ENCODE peak calls at places on chromosomes 3 and 15, in four cellular contexts. E is cardiac muscle cell, J is HL-60, W is heart right ventricle. U is an unnamed sample.
A peak's percentile ranks its signal among the peaks of the same experiment; 100 is the strongest.

GRCh38 chr15:99427668-99428361 is 138.0 kb upstream of the MEF2A start:
- DNase-seq in E (no peak), W (no peak), J (no peak), U (no peak)

GRCh38 chr3:158395421-158395820 is 175.6 kb upstream of the MLF1 start:
- DNase-seq in J (no peak), E (peak; percentile 3), W (no peak), U (no peak)

GRCh38 chr3:160707187-160707789 is 30.3 kb downstream of the ARL14 start:
- DNase-seq in W (no peak), E (peak; percentile 73), J (no peak), U (peak; percentile 71)

GRCh38 chr3:179098388-179099077 is 26.9 kb upstream of the ZMAT3 start:
- DNase-seq in J (no peak), W (no peak), E (peak; percentile 46), U (no peak)

GRCh38 chr15:36577082-36577481 is 2.3 kb upstream of the CDIN1 start:
- DNase-seq in W (no peak), E (no peak), J (no peak), U (no peak)

GRCh38 chr15:47431501-47431900 is 285.8 kb upstream of the SEMA6D start:
- DNase-seq in E (peak; percentile 82), W (no peak), J (no peak), U (no peak)

GRCh38 chr3:57756528-57757401 is 656 bp downstream of the SLMAP start:
- DNase-seq in W (peak; percentile 42), J (no peak), E (peak; percentile 58), U (peak; percentile 39)

GRCh38 chr3:51750878-51751277 is 28.2 kb downstream of the IQCF6 start:
- DNase-seq in W (no peak), E (no peak), J (no peak), U (no peak)

GRCh38 chr15:73582961-73583360 is 50.2 kb downstream of the NPTN start:
- DNase-seq in E (no peak), W (no peak), J (no peak), U (no peak)

GRCh38 chr3:149706905-149707304 is 45.4 kb downstream of the COMMD2 start:
- DNase-seq in J (no peak), E (peak; percentile 54), W (no peak), U (no peak)

GRCh38 chr3:141115752-141116541 is 64.8 kb downstream of the SPSB4 start:
- DNase-seq in W (no peak), J (no peak), E (no peak), U (no peak)

GRCh38 chr15:91124155-91124554 is 24.1 kb downstream of the SV2B start:
- DNase-seq in E (no peak), J (no peak), W (no peak), U (no peak)

GRCh38 chr3:72080800-72081199 is 295.9 kb upstream of the PROK2 start:
- DNase-seq in E (no peak), W (no peak), J (no peak), U (no peak)

GRCh38 chr3:62300617-62301016 is 72.7 kb downstream of the FEZF2 start:
- DNase-seq in W (no peak), E (no peak), J (no peak), U (no peak)

GRCh38 chr3:40258555-40258954 is 51.0 kb upstream of the EIF1B start:
- DNase-seq in E (peak; percentile 37), J (peak; percentile 36), W (no peak), U (no peak)

GRCh38 chr15:60591491-60592385 is 112.8 kb upstream of the ICE2 start:
- DNase-seq in E (peak; percentile 16), J (no peak), W (peak; percentile 60), U (peak; percentile 43)

GRCh38 chr15:73751896-73752816 is 995 bp downstream of the INSYN1 start:
- DNase-seq in E (no peak), J (no peak), W (no peak), U (no peak)

GRCh38 chr3:163490119-163490518 is 1588.2 kb downstream of the SI start:
- DNase-seq in J (peak; percentile 13), E (peak; percentile 32), W (no peak), U (peak; percentile 94)

GRCh38 chr3:155131104-155131503 is 51.0 kb downstream of the MME start:
- DNase-seq in W (no peak), E (peak; percentile 67), J (no peak), U (no peak)

GRCh38 chr3:116176974-116177555 is 268.2 kb downstream of the LSAMP start:
- DNase-seq in E (no peak), J (no peak), W (no peak), U (no peak)

GRCh38 chr15:61119556-61119955 is 109.5 kb downstream of the RORA start:
- DNase-seq in E (no peak), W (no peak), J (no peak), U (no peak)

GRCh38 chr3:195762611-195763247 is 42.0 kb downstream of the MUC20 start:
- DNase-seq in J (no peak), E (no peak), W (no peak), U (peak; percentile 2)

GRCh38 chr3:25533365-25533764 is 105.3 kb downstream of the RARB start:
- DNase-seq in W (no peak), E (no peak), J (no peak), U (no peak)

GRCh38 chr3:149409351-149409750 is 31.9 kb upstream of the TM4SF1 start:
- DNase-seq in W (no peak), E (no peak), J (no peak), U (no peak)

GRCh38 chr15:90099868-90100854 is 2.1 kb downstream of the IDH2 start:
- DNase-seq in E (peak; percentile 57), J (peak; percentile 56), W (no peak), U (peak; percentile 92)

GRCh38 chr15:74317820-74318375 is 49.5 kb downstream of the CYP11A1 start:
- DNase-seq in W (peak; percentile 87), E (peak; percentile 96), J (no peak), U (no peak)

GRCh38 chr3:103295974-103296570 is 861.3 kb downstream of the ZPLD1 start:
- DNase-seq in W (no peak), J (no peak), E (peak; percentile 1), U (peak; percentile 39)

GRCh38 chr15:98958918-98959639 is 48.5 kb downstream of the PGPEP1L start:
- DNase-seq in J (no peak), W (no peak), E (no peak), U (no peak)

GRCh38 chr15:47675735-47676134 is 41.6 kb upstream of the SEMA6D start:
- DNase-seq in E (no peak), W (no peak), J (no peak), U (no peak)

GRCh38 chr15:94412979-94413741 is 181.8 kb downstream of the MCTP2 start:
- DNase-seq in W (no peak), J (no peak), E (peak; percentile 38), U (no peak)

GRCh38 chr3:114615535-114616064 is 321.8 kb downstream of the TIGIT start:
- DNase-seq in J (no peak), E (no peak), W (no peak), U (no peak)

GRCh38 chr15:68032672-68033071 is 21.4 kb upstream of the PIAS1 start:
- DNase-seq in E (no peak), W (no peak), J (no peak), U (no peak)

DNA sequence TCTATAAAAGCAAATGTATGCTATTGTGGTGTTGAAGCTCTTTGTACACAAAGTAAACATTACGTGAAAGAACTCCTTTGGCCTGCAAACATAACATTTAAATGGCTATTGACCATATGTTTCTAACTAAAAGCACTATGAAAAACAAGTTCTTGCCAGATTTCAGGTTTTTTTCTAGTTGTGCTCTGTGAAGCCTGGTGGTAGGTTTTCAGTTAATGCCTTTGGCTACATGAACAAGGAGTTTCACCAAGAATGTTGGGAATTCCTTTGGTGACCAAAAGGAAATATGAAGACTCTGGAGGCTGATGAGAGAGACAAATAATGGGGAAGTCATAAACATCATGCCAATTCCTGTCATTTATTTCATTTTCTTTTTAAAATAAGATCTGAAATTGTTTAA is 66.0 kb downstream of the RBMS3 start:
- DNase-seq in J (no peak), E (peak; percentile 58), W (no peak), U (no peak)
- H3K27ac ChIP-seq in J (no peak overlapping the region), E (no peak overlapping the region), W (no peak overlapping the region), U (no peak overlapping the region)

DNA sequence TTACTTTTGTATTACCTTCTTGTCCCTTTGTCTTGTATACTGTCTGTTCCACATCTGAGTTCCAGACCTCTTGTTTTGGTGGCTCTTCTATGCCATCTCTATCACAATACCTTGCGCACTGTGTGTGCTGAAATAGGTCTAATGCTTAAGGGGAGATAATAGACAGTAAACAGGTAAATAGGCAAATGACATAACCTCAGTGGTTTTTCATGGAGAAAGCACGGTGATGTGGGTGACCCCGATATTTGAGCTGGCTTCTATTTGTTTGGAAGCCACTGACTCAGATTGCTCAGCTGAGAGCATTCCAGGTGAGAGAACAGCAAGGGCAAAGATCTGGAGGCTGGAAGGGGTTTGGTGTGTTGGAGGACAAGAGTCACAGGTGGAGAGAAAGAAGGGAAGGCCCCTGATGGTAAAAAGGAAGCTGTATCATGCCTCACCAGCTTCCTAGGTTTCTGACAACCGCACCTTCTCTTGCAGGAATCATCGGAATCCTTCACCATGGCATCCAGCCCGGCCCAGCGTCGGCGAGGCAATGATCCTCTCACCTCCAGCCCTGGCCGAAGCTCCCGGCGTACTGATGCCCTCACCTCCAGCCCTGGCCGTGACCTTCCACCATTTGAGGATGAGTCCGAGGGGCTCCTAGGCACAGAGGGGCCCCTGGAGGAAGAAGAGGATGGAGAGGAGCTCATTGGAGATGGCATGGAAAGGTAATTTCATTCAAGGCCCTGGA is 795 bp downstream of the MCM2 start:
- DNase-seq in W (no peak), E (no peak), J (no peak), U (no peak)
- H3K4me3 ChIP-seq in W (peak overlapping the region; percentile 63), E (peak overlapping the region; percentile 42), J (peak overlapping the region; percentile 62), U (peak overlapping the region; percentile 96)

GRCh38 chr15:58401276-58401675 is 30.5 kb upstream of the LIPC start:
- DNase-seq in W (no peak), J (no peak), E (no peak), U (no peak)

GRCh38 chr15:58399737-58400136 is 32.1 kb upstream of the LIPC start:
- DNase-seq in W (no peak), E (no peak), J (no peak), U (no peak)

GRCh38 chr15:58398643-58399042 is 33.1 kb upstream of the LIPC start:
- DNase-seq in J (no peak), E (no peak), W (no peak), U (no peak)

GRCh38 chr15:58396181-58396580 is 35.6 kb upstream of the LIPC start:
- DNase-seq in J (no peak), E (peak; percentile 91), W (no peak), U (no peak)

DNA sequence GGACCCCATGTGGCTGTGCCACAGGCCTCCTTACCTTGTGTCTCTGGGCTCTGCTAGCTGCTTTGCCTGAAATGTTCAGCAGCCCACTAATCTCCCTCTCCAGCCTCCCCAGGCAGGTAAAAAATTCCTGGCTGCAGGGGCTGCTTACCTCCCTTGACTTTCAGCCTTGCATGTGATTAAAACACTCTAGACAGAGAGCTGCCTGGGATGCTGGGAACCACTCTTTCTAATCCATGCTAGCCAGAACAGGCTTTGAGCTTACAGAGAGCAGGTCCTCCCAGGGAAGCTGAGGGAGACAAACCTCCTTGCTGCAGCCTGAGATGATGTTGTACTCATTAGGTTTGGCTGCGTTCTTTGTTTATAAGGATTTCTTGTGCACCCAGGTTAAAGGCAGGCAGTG is 33.7 kb upstream of the LIPC start:
- DNase-seq in W (no peak), E (no peak), J (no peak), U (no peak)
- TF ChIP-seq CTCF in W (no peak), E (no peak), J (no peak), U (no peak)

DNA sequence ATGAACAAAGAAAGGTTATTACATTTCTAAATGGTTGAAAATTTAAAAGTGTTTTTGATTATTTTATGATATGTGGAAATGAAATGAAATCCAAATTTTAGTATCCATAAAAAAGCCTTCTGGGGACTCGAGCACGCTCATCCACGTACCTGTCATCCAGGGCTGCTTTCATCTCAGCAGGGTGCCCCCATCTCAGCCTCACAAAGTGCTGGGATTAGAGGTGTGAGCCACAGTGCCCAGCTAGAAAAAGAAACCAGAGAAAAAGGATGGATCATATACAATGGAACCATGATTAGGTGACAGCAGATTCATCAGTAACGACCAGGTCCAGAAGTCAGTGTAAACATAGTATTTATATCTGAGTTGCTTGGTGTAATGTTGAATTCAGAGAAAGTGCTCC is 49.7 kb downstream of the STARD5 start:
- DNase-seq in W (no peak), E (no peak), J (no peak), U (no peak)
- H3K27ac ChIP-seq in W (no peak overlapping the region), E (no peak overlapping the region), J (no peak overlapping the region), U (no peak overlapping the region)